ENCODE peak calls at places on chromosomes 3 and 15, in four cellular contexts. One of them, this sample, is unnamed.

GRCh38 chr15:94670436-94671034 is 439.2 kb downstream of the MCTP2 start:
- DNase-seq in SK-N-SH: peak; percentile 57
- DNase-seq in H1: no peak
- DNase-seq in GM12878: no peak
- DNase-seq in this sample: peak; percentile 46

GRCh38 chr3:70431906-70432305 is 119.5 kb upstream of the MDFIC2 start:
- DNase-seq in GM12878: no peak
- DNase-seq in SK-N-SH: no peak
- DNase-seq in H1: no peak
- DNase-seq in this sample: no peak

GRCh38 chr15:54566654-54567053 is 588.4 kb downstream of the UNC13C start:
- DNase-seq in H1: no peak
- DNase-seq in SK-N-SH: no peak
- DNase-seq in GM12878: no peak
- DNase-seq in this sample: no peak

GRCh38 chr3:87313641-87314040 is 37.3 kb upstream of the POU1F1 start:
- DNase-seq in SK-N-SH: no peak
- DNase-seq in H1: no peak
- DNase-seq in GM12878: no peak
- DNase-seq in this sample: no peak

GRCh38 chr3:69144631-69145244 is 22.3 kb upstream of the LMOD3 start:
- DNase-seq in SK-N-SH: peak; percentile 10
- DNase-seq in GM12878: no peak
- DNase-seq in H1: peak; percentile 58
- DNase-seq in this sample: no peak

GRCh38 chr15:50993598-50993997 is 85.1 kb downstream of the AP4E1 start:
- DNase-seq in GM12878: no peak
- DNase-seq in SK-N-SH: no peak
- DNase-seq in H1: no peak
- DNase-seq in this sample: no peak

GRCh38 chr3:133820889-133821675 is 15.5 kb downstream of the SRPRB start:
- DNase-seq in H1: no peak
- DNase-seq in SK-N-SH: no peak
- DNase-seq in GM12878: no peak
- DNase-seq in this sample: no peak

GRCh38 chr15:52281085-52282035 is 14.2 kb downstream of the MYO5C start:
- DNase-seq in GM12878: no peak
- DNase-seq in SK-N-SH: no peak
- DNase-seq in H1: no peak
- DNase-seq in this sample: no peak

GRCh38 chr3:16124636-16125035 is 49.8 kb upstream of the GALNT15 start:
- DNase-seq in H1: no peak
- DNase-seq in GM12878: no peak
- DNase-seq in SK-N-SH: no peak
- DNase-seq in this sample: no peak

GRCh38 chr15:68313501-68314390 is 36.2 kb downstream of the FEM1B start:
- DNase-seq in H1: peak; percentile 48
- DNase-seq in GM12878: no peak
- DNase-seq in SK-N-SH: peak; percentile 18
- DNase-seq in this sample: no peak

GRCh38 chr3:134353171-134353825 is 20.9 kb downstream of the AMOTL2 start:
- DNase-seq in H1: no peak
- DNase-seq in GM12878: no peak
- DNase-seq in SK-N-SH: no peak
- DNase-seq in this sample: no peak

GRCh38 chr15:40782609-40783227 is 12.9 kb downstream of the C15orf62 start:
- DNase-seq in H1: peak; percentile 64
- DNase-seq in SK-N-SH: peak; percentile 81
- DNase-seq in GM12878: no peak
- DNase-seq in this sample: peak; percentile 57

GRCh38 chr3:174439621-174440349 is 419.3 kb upstream of the NAALADL2 start:
- DNase-seq in GM12878: no peak
- DNase-seq in H1: no peak
- DNase-seq in SK-N-SH: no peak
- DNase-seq in this sample: no peak

GRCh38 chr3:100047455-100048141 is 66.7 kb downstream of the FILIP1L start:
- DNase-seq in SK-N-SH: no peak
- DNase-seq in GM12878: peak; percentile 77
- DNase-seq in H1: no peak
- DNase-seq in this sample: no peak

GRCh38 chr3:184970186-184970585 is 158.2 kb downstream of the VPS8 start:
- DNase-seq in SK-N-SH: no peak
- DNase-seq in GM12878: no peak
- DNase-seq in H1: no peak
- DNase-seq in this sample: no peak

GRCh38 chr15:60397772-60398445 is at the start of gene ANXA2:
- DNase-seq in GM12878: no peak
- DNase-seq in SK-N-SH: peak; percentile 85
- DNase-seq in H1: peak; percentile 79
- DNase-seq in this sample: peak; percentile 94

GRCh38 chr3:122941233-122942206 is 86.0 kb downstream of the SEMA5B start:
- DNase-seq in SK-N-SH: no peak
- DNase-seq in H1: no peak
- DNase-seq in GM12878: no peak
- DNase-seq in this sample: no peak

GRCh38 chr15:67077641-67078215 is 12.3 kb downstream of the SMAD3 start:
- DNase-seq in H1: no peak
- DNase-seq in SK-N-SH: no peak
- DNase-seq in GM12878: no peak
- DNase-seq in this sample: no peak

GRCh38 chr3:23671901-23672589 is 133.7 kb upstream of the UBE2E1 start:
- DNase-seq in H1: no peak
- DNase-seq in SK-N-SH: no peak
- DNase-seq in GM12878: no peak
- DNase-seq in this sample: no peak

GRCh38 chr15:41492597-41493204 is 973 bp upstream of the ITPKA start:
- DNase-seq in GM12878: no peak
- DNase-seq in H1: no peak
- DNase-seq in SK-N-SH: peak; percentile 45
- DNase-seq in this sample: no peak

GRCh38 chr15:29613951-29614382 is 208.3 kb downstream of the TJP1 start:
- DNase-seq in SK-N-SH: peak; percentile 34
- DNase-seq in H1: peak; percentile 67
- DNase-seq in GM12878: no peak
- DNase-seq in this sample: peak; percentile 67

GRCh38 chr3:177377166-177377565 is 179.9 kb upstream of the TBL1XR1 start:
- DNase-seq in H1: no peak
- DNase-seq in GM12878: no peak
- DNase-seq in SK-N-SH: no peak
- DNase-seq in this sample: no peak

GRCh38 chr3:89488800-89489580 is 381.6 kb downstream of the EPHA3 start:
- DNase-seq in H1: no peak
- DNase-seq in SK-N-SH: no peak
- DNase-seq in GM12878: no peak
- DNase-seq in this sample: no peak

GRCh38 chr3:52022323-52023100 is 26.8 kb upstream of the RPL29 start:
- DNase-seq in SK-N-SH: no peak
- DNase-seq in H1: no peak
- DNase-seq in GM12878: no peak
- DNase-seq in this sample: no peak

GRCh38 chr3:140505256-140505655 is 172.6 kb upstream of the TRIM42 start:
- DNase-seq in GM12878: peak; percentile 33
- DNase-seq in H1: no peak
- DNase-seq in SK-N-SH: peak; percentile 41
- DNase-seq in this sample: no peak

GRCh38 chr3:32117324-32117723 is 10.9 kb downstream of the GPD1L start:
- DNase-seq in SK-N-SH: no peak
- DNase-seq in GM12878: no peak
- DNase-seq in H1: no peak
- DNase-seq in this sample: no peak

GRCh38 chr3:73473578-73474448 is 150.9 kb downstream of the PDZRN3 start:
- DNase-seq in GM12878: no peak
- DNase-seq in H1: no peak
- DNase-seq in SK-N-SH: no peak
- DNase-seq in this sample: no peak

GRCh38 chr3:35492846-35493245 is 146.5 kb upstream of the ARPP21 start:
- DNase-seq in H1: no peak
- DNase-seq in SK-N-SH: no peak
- DNase-seq in GM12878: no peak
- DNase-seq in this sample: no peak

GRCh38 chr3:127886276-127886862 is 28.7 kb upstream of the KBTBD12 start:
- DNase-seq in H1: no peak
- DNase-seq in GM12878: no peak
- DNase-seq in SK-N-SH: no peak
- DNase-seq in this sample: no peak

GRCh38 chr3:127888564-127889107 is 26.4 kb upstream of the KBTBD12 start:
- DNase-seq in GM12878: no peak
- DNase-seq in H1: no peak
- DNase-seq in SK-N-SH: peak; percentile 28
- DNase-seq in this sample: no peak

GRCh38 chr3:127887321-127887720 is 27.7 kb upstream of the KBTBD12 start:
- DNase-seq in SK-N-SH: no peak
- DNase-seq in H1: no peak
- DNase-seq in GM12878: no peak
- DNase-seq in this sample: no peak

GRCh38 chr3:127889976-127890650 is 24.9 kb upstream of the KBTBD12 start:
- DNase-seq in GM12878: no peak
- DNase-seq in H1: no peak
- DNase-seq in SK-N-SH: no peak
- DNase-seq in this sample: no peak

GRCh38 chr3:127889461-127889863 is 25.6 kb upstream of the KBTBD12 start:
- DNase-seq in H1: no peak
- DNase-seq in GM12878: no peak
- DNase-seq in SK-N-SH: no peak
- DNase-seq in this sample: no peak
- TF ChIP-seq NRF1 in H1: no peak
- TF ChIP-seq NRF1 in GM12878: no peak
- TF ChIP-seq NRF1 in SK-N-SH: no peak
- TF ChIP-seq NRF1 in this sample: no peak

DNA sequence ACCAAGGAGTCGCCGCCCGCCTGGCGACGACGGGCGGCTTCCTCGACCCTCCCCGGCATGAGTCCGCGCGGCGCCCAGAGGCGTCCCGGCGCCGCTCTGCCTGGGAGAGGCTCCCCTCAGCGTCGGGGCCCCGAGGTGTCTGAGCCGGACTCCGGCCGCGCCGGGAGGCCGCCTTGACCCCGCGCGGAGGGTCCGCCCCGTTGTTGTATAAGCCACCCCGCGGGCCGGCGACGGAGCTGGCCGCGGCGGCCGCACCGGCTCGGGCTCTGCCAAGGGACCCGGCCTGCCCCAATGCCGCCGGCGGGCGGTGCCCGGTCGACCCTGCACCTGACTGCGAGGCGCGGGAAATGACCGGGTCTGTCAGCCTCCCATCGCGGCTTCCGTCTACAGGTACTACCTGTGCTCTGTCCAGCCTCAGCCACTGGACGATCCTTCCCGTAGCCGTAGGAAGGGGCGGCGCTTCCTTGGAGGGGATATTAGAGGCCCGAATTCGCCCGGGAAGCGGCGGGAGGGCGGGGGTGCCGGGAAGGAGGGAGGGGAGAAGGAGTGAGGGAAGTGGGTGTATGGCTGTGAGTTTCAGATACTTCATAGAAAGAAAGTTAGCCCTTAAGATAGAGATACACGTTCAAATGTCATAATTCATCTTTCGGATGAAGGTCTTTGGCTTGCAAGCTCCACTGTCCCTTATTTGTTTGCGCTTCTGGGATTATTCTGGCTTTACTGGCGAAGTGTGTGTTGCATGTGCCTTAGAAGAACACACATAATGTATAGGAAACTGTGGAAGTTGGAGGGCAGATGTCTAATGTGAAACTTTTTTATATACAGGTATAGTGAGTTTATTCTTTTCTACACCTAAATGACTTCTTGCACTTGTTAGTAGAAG is 623 bp downstream of the ABHD5 start:
- DNase-seq in SK-N-SH: peak; percentile 73
- DNase-seq in H1: peak; percentile 83
- DNase-seq in GM12878: no peak
- DNase-seq in this sample: peak; percentile 78
- TF ChIP-seq NRF1 in SK-N-SH: no peak
- TF ChIP-seq NRF1 in H1: no peak
- TF ChIP-seq NRF1 in GM12878: no peak
- TF ChIP-seq NRF1 in this sample: no peak

DNA sequence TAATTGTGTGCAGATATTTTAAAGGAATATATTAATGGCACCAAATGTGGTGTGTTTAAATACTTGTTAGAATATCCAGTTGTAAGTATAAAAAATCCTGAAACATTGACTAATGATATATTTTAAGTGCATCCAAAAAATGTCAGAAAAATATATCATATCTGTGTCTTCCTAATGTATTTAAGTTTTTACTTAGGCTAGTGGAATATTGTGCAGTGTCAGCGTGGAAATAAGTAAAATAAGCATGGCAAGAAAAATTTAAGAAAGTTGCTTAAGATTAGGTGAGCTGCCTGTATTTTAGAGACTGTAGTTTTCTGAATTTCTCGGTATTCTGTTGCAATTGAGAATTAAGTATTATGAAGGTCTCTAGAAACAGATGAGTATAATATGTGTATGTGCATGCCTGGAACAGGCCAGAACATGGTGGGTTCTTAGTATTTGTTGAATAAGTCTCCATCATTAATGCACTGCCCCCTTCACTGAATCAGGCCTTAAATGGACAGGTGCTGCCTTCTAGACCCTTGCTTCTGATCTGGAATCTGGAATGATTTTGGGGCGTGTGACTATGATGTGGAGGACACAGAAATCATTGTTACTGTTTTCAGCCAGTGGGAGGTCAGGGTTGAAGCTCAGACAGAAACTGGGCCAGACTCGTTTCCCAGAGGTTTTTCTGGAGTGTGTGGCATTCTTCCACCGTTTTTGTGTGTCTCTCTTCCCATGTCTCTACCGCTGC is 86.1 kb downstream of the TRAK1 start:
- DNase-seq in SK-N-SH: no peak
- DNase-seq in H1: no peak
- DNase-seq in GM12878: no peak
- DNase-seq in this sample: no peak
- TF ChIP-seq NRF1 in SK-N-SH: no peak
- TF ChIP-seq NRF1 in H1: no peak
- TF ChIP-seq NRF1 in GM12878: no peak
- TF ChIP-seq NRF1 in this sample: no peak

GRCh38 chr15:91522609-91523332 is 330.7 kb upstream of the SLCO3A1 start:
- DNase-seq in GM12878: no peak
- DNase-seq in H1: no peak
- DNase-seq in SK-N-SH: no peak
- DNase-seq in this sample: no peak

GRCh38 chr15:91524534-91524933 is 329.0 kb upstream of the SLCO3A1 start:
- DNase-seq in GM12878: no peak
- DNase-seq in SK-N-SH: no peak
- DNase-seq in H1: no peak
- DNase-seq in this sample: no peak

GRCh38 chr15:91517491-91518200 is 335.9 kb upstream of the SLCO3A1 start:
- DNase-seq in H1: no peak
- DNase-seq in GM12878: no peak
- DNase-seq in SK-N-SH: no peak
- DNase-seq in this sample: no peak

GRCh38 chr15:91521996-91522395 is 331.5 kb upstream of the SLCO3A1 start:
- DNase-seq in SK-N-SH: no peak
- DNase-seq in H1: no peak
- DNase-seq in GM12878: no peak
- DNase-seq in this sample: no peak

DNA sequence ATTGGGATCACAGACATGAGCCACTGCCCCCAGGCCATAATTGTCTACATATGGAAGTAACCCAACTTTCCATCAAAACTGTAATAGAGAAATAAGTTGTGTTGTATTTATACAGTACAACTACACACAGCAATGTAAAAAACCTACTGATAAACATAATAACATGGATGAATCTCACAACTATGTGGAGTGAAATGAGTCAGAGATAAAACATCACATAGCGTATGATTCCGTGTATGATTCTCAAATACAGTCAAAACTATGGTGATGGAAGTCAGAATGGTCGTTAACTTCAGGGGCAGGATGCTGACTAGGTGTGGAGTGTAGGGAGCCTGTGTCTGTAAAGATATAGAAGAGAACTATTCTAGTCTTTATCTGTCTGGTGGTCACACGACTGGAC is 332.7 kb upstream of the SLCO3A1 start:
- DNase-seq in GM12878: no peak
- DNase-seq in SK-N-SH: no peak
- DNase-seq in H1: no peak
- DNase-seq in this sample: no peak
- TF ChIP-seq NRF1 in GM12878: no peak
- TF ChIP-seq NRF1 in SK-N-SH: no peak
- TF ChIP-seq NRF1 in H1: no peak
- TF ChIP-seq NRF1 in this sample: no peak